ENCODE peak calls at places on chromosomes 2 and 18, in six cellular contexts. One of them, this sample, is unnamed.

GRCh38 chr2:59182249-59182648 is 941.1 kb upstream of the FANCL start:
- DNase-seq in OCI-LY7: peak
- DNase-seq in pancreas: no peak
- DNase-seq in sigmoid colon: no peak
- DNase-seq in PC-9: no peak
- DNase-seq in right lobe of liver: no peak
- DNase-seq in this sample: no peak

GRCh38 chr2:193584001-193584400 is 1389.3 kb upstream of the TMEFF2 start:
- DNase-seq in OCI-LY7: no peak
- DNase-seq in pancreas: no peak
- DNase-seq in sigmoid colon: no peak
- DNase-seq in PC-9: no peak
- DNase-seq in right lobe of liver: peak
- DNase-seq in this sample: no peak

GRCh38 chr2:236177967-236178909 is 10.1 kb upstream of the GBX2 start:
- DNase-seq in OCI-LY7: no peak
- DNase-seq in pancreas: peak
- DNase-seq in sigmoid colon: peak
- DNase-seq in PC-9: peak
- DNase-seq in right lobe of liver: peak
- DNase-seq in this sample: peak

GRCh38 chr18:62617793-62618591 is 95.2 kb downstream of the ZCCHC2 start:
- DNase-seq in OCI-LY7: no peak
- DNase-seq in pancreas: no peak
- DNase-seq in sigmoid colon: no peak
- DNase-seq in PC-9: no peak
- DNase-seq in right lobe of liver: no peak
- DNase-seq in this sample: no peak

GRCh38 chr18:49250819-49251388 is 209.5 kb downstream of the DYM start:
- DNase-seq in OCI-LY7: peak
- DNase-seq in pancreas: no peak
- DNase-seq in sigmoid colon: no peak
- DNase-seq in PC-9: no peak
- DNase-seq in right lobe of liver: no peak
- DNase-seq in this sample: no peak

GRCh38 chr2:60550151-60550983 is 3.1 kb downstream of the BCL11A start:
- DNase-seq in OCI-LY7: peak
- DNase-seq in pancreas: peak
- DNase-seq in sigmoid colon: peak
- DNase-seq in PC-9: no peak
- DNase-seq in right lobe of liver: peak
- DNase-seq in this sample: peak

GRCh38 chr2:1686784-1687105 is 57.6 kb downstream of the PXDN start:
- DNase-seq in OCI-LY7: no peak
- DNase-seq in pancreas: no peak
- DNase-seq in sigmoid colon: peak
- DNase-seq in PC-9: no peak
- DNase-seq in right lobe of liver: no peak
- DNase-seq in this sample: no peak

GRCh38 chr2:41933585-41934322 is 114.1 kb upstream of the PKDCC start:
- DNase-seq in OCI-LY7: no peak
- DNase-seq in pancreas: no peak
- DNase-seq in sigmoid colon: no peak
- DNase-seq in PC-9: no peak
- DNase-seq in right lobe of liver: no peak
- DNase-seq in this sample: no peak

GRCh38 chr2:28960401-28960800 is 20.7 kb upstream of the TOGARAM2 start:
- DNase-seq in OCI-LY7: no peak
- DNase-seq in pancreas: no peak
- DNase-seq in sigmoid colon: no peak
- DNase-seq in PC-9: no peak
- DNase-seq in right lobe of liver: no peak
- DNase-seq in this sample: no peak

GRCh38 chr2:28958689-28959088 is 22.4 kb upstream of the TOGARAM2 start:
- DNase-seq in OCI-LY7: peak
- DNase-seq in pancreas: peak
- DNase-seq in sigmoid colon: peak
- DNase-seq in PC-9: peak
- DNase-seq in right lobe of liver: peak
- DNase-seq in this sample: peak

GRCh38 chr2:28955492-28955891 is 25.6 kb upstream of the TOGARAM2 start:
- DNase-seq in OCI-LY7: no peak
- DNase-seq in pancreas: no peak
- DNase-seq in sigmoid colon: no peak
- DNase-seq in PC-9: no peak
- DNase-seq in right lobe of liver: no peak
- DNase-seq in this sample: no peak

GRCh38 chr2:28956415-28956826 is 24.7 kb upstream of the TOGARAM2 start:
- DNase-seq in OCI-LY7: no peak
- DNase-seq in pancreas: no peak
- DNase-seq in sigmoid colon: no peak
- DNase-seq in PC-9: no peak
- DNase-seq in right lobe of liver: peak
- DNase-seq in this sample: peak

DNA sequence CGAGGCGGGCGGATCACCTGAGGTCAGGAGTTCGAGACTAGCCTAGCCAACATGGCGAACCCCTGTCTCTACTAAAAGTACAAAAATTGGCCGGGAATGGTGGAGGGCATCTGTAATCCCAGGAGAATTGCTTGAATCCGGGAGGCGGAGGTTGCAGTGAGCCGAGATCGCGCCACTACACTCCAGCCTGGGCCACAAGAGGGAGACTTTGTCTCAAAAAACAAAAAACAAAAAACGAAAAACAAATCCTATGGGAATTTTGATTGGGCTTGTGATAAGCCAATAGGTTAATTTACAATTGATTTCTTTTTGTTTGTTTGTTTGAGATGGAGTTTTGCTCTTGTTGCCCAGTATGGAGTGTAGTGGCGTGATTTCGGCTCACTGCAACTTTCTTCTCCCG is 24.2 kb upstream of the TOGARAM2 start:
- DNase-seq in OCI-LY7: no peak
- DNase-seq in pancreas: no peak
- DNase-seq in sigmoid colon: no peak
- DNase-seq in PC-9: no peak
- DNase-seq in right lobe of liver: no peak
- DNase-seq in this sample: no peak
- TF ChIP-seq CTCF in OCI-LY7: peak
- TF ChIP-seq CTCF in pancreas: no peak
- TF ChIP-seq CTCF in sigmoid colon: peak
- TF ChIP-seq CTCF in PC-9: peak
- TF ChIP-seq CTCF in right lobe of liver: peak
- TF ChIP-seq CTCF in this sample: no peak

GRCh38 chr2:10187661-10188060 is 65.1 kb downstream of the RRM2 start:
- DNase-seq in OCI-LY7: no peak
- DNase-seq in pancreas: no peak
- DNase-seq in sigmoid colon: no peak
- DNase-seq in PC-9: no peak
- DNase-seq in right lobe of liver: no peak
- DNase-seq in this sample: no peak
- TF ChIP-seq CTCF in OCI-LY7: no peak
- TF ChIP-seq CTCF in pancreas: no peak
- TF ChIP-seq CTCF in sigmoid colon: no peak
- TF ChIP-seq CTCF in PC-9: no peak
- TF ChIP-seq CTCF in right lobe of liver: no peak
- TF ChIP-seq CTCF in this sample: no peak

GRCh38 chr2:190183535-190183934 is 121.0 kb upstream of the MSTN start:
- DNase-seq in OCI-LY7: no peak
- DNase-seq in pancreas: no peak
- DNase-seq in sigmoid colon: no peak
- DNase-seq in PC-9: no peak
- DNase-seq in right lobe of liver: no peak
- DNase-seq in this sample: no peak
- TF ChIP-seq CTCF in OCI-LY7: no peak
- TF ChIP-seq CTCF in pancreas: no peak
- TF ChIP-seq CTCF in sigmoid colon: no peak
- TF ChIP-seq CTCF in PC-9: no peak
- TF ChIP-seq CTCF in right lobe of liver: no peak
- TF ChIP-seq CTCF in this sample: no peak

DNA sequence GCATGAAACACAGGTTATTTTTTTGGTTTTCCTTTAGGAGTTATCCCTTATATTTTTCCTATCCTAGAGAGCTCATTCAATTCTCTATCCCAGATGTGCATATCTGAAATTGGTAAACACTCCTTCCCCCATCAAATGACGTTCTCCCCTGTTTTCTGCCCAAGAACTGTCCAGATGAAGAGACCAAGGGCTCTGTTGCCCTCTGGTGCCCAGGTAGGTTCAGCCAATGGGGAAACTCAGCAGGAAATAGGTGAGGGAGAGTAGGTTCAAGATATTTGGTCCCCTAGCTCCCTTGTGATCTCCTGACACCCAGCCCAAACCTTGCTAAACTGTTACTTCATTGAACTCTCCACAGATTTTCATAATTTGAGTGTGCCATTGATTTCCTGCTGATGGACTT is 14.1 kb upstream of the INO80C start:
- DNase-seq in OCI-LY7: no peak
- DNase-seq in pancreas: no peak
- DNase-seq in sigmoid colon: no peak
- DNase-seq in PC-9: no peak
- DNase-seq in right lobe of liver: no peak
- DNase-seq in this sample: no peak
- TF ChIP-seq CTCF in OCI-LY7: peak
- TF ChIP-seq CTCF in pancreas: no peak
- TF ChIP-seq CTCF in sigmoid colon: no peak
- TF ChIP-seq CTCF in PC-9: no peak
- TF ChIP-seq CTCF in right lobe of liver: peak
- TF ChIP-seq CTCF in this sample: no peak

GRCh38 chr2:141393214-141393545 is 737.6 kb downstream of the LRP1B start:
- DNase-seq in OCI-LY7: no peak
- DNase-seq in pancreas: no peak
- DNase-seq in sigmoid colon: no peak
- DNase-seq in PC-9: no peak
- DNase-seq in right lobe of liver: no peak
- DNase-seq in this sample: no peak

DNA sequence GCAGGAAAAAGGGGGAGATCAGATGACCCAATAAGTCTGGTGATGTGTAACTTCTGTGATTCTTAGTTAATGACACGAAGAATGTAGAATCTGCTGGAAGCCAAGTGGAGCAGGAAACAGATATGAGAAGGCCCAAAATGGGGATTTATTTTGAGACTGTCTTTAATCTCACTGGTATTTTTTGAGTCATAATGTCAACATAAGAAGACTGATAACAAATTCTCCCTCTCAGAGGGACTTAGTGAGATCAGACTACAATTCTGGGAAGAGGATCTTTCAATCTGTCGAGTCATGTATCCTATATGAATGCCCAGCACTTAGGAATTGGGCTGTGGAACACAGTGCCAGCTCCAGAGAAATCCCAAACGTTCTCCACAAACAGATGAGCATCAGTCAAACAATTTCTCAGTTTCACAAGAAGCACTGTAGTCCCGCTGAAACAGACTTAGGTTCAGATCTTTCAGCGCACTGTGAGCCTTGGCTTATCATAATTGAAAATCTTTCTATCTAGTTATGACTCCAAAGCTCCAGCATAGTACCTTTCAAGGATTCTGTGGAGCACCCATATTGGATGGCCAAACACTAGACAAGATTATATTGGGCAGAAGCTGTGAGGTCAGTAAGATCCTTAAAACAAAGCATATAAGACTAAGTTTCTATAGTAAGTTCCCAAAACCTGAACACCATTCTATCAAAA is 738.2 kb downstream of the LRP1B start:
- DNase-seq in OCI-LY7: no peak
- DNase-seq in pancreas: no peak
- DNase-seq in sigmoid colon: no peak
- DNase-seq in PC-9: no peak
- DNase-seq in right lobe of liver: no peak
- DNase-seq in this sample: no peak
- TF ChIP-seq CTCF in OCI-LY7: no peak
- TF ChIP-seq CTCF in pancreas: no peak
- TF ChIP-seq CTCF in sigmoid colon: no peak
- TF ChIP-seq CTCF in PC-9: no peak
- TF ChIP-seq CTCF in right lobe of liver: no peak
- TF ChIP-seq CTCF in this sample: no peak

DNA sequence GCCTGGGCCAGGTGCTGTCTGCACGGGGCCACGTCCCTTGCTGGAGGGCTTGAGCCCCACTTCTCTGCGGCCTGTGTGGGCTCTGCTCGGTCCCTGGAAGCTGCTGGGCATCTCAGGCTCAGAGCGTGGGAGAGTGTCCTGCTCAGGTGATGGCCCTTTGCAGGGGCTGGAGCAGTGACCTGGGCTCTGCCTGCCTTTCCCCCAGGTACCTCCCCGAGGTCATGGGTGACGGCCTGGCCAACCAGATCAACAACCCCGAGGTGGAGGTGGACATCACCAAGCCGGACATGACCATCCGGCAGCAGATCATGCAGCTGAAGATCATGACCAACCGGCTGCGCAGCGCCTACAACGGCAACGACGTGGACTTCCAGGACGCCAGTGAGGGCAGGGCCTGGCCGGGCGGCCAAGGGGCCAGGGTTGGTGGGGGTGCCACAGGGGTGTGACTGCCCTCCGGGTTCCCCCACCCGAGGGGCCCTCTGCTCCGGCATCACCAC is 29.9 kb downstream of the GPC1 start:
- DNase-seq in OCI-LY7: no peak
- DNase-seq in pancreas: peak
- DNase-seq in sigmoid colon: peak
- DNase-seq in PC-9: no peak
- DNase-seq in right lobe of liver: no peak
- DNase-seq in this sample: no peak
- TF ChIP-seq CTCF in OCI-LY7: no peak
- TF ChIP-seq CTCF in pancreas: no peak
- TF ChIP-seq CTCF in sigmoid colon: no peak
- TF ChIP-seq CTCF in PC-9: no peak
- TF ChIP-seq CTCF in right lobe of liver: no peak
- TF ChIP-seq CTCF in this sample: no peak